ENCODE peak calls at places on chromosome 12, in ten cellular contexts. X is CD8-positive, alpha-beta memory T cell; K is kidney tubule cell; L is fibroblast of lung; M is stimulated activated CD8-positive, alpha-beta memory T cell treated with anti-CD3 and anti-CD28 coated beads, Interleukin-2, amount 100 ng/mL, for 48 hours; I is EL; J is lung; Q is choroid plexus epithelial cell; Z is kidney glomerular epithelial cell; P is substantia nigra. A is an unnamed sample.

GRCh38 chr12:21677622-21678277 is 20.1 kb upstream of the LDHB start:
- DNase-seq in P (no peak), I (no peak), Z (no peak), M (no peak), J (no peak), Q (no peak), X (no peak), L (no peak), K (peak), A (no peak)

GRCh38 chr12:3136641-3137267 is 59.6 kb downstream of the TSPAN9 start:
- DNase-seq in Q (no peak), Z (no peak), M (no peak), I (no peak), P (no peak), L (no peak), X (no peak), K (no peak), J (no peak), A (no peak)

GRCh38 chr12:92424338-92424737 is 278.5 kb upstream of the PLEKHG7 start:
- DNase-seq in P (no peak), I (peak), L (peak), M (no peak), K (peak), Z (no peak), X (no peak), Q (peak), J (no peak), A (peak)

GRCh38 chr12:113838896-113839295 is 127.2 kb downstream of the RBM19 start:
- DNase-seq in P (no peak), K (no peak), X (no peak), I (no peak), M (no peak), Q (no peak), L (no peak), Z (no peak), J (no peak), A (no peak)

GRCh38 chr12:109476807-109477184 is 304 bp downstream of the KCTD10 start:
- DNase-seq in I (no peak), X (no peak), M (no peak), K (no peak), P (no peak), L (peak), J (no peak), Z (no peak), Q (no peak), A (no peak)

GRCh38 chr12:47874316-47874715 is 30.5 kb downstream of the VDR start:
- DNase-seq in Z (no peak), X (no peak), K (no peak), Q (no peak), I (no peak), M (no peak), J (no peak), P (no peak), L (no peak), A (no peak)

GRCh38 chr12:3604750-3605638 is 114.0 kb downstream of the PRMT8 start:
- DNase-seq in P (no peak), J (no peak), I (peak), Z (peak), X (no peak), M (no peak), Q (no peak), L (peak), K (peak), A (no peak)

GRCh38 chr12:77925536-77926108 is 94.9 kb downstream of the NAV3 start:
- DNase-seq in M (no peak), J (peak), P (peak), X (no peak), I (peak), L (peak), Z (peak), Q (peak), K (peak), A (peak)

GRCh38 chr12:54215990-54216579 is 27.3 kb upstream of the SMUG1 start:
- DNase-seq in P (no peak), I (peak), X (peak), J (no peak), Q (no peak), L (no peak), K (peak), M (no peak), Z (no peak), A (no peak)

GRCh38 chr12:64656429-64656828 is 46.1 kb downstream of the RASSF3 start:
- DNase-seq in P (no peak), X (no peak), L (peak), Z (no peak), J (no peak), I (no peak), K (no peak), M (no peak), Q (no peak), A (no peak)

GRCh38 chr12:106953352-106954260 is 2.1 kb upstream of the TMEM263 start:
- DNase-seq in Z (no peak), X (no peak), P (no peak), L (peak), K (peak), I (peak), Q (peak), M (no peak), J (no peak), A (no peak)

GRCh38 chr12:104181313-104181712 is 34.3 kb upstream of the TXNRD1 start:
- DNase-seq in Q (peak), M (no peak), P (no peak), Z (peak), J (no peak), I (peak), X (no peak), L (peak), K (peak), A (no peak)

GRCh38 chr12:26097046-26097878 is 27.6 kb downstream of the BHLHE41 start:
- DNase-seq in I (peak), P (no peak), M (peak), L (peak), K (peak), J (peak), Z (peak), Q (peak), X (peak), A (peak)

GRCh38 chr12:105064564-105065222 is 19.6 kb downstream of the ALDH1L2 start:
- DNase-seq in L (no peak), K (no peak), X (no peak), I (no peak), M (no peak), P (no peak), Q (no peak), Z (no peak), J (no peak), A (no peak)

GRCh38 chr12:70052931-70053497 is 190.2 kb upstream of the CNOT2 start:
- DNase-seq in Z (peak), M (no peak), I (peak), J (peak), Q (peak), P (no peak), X (no peak), L (peak), K (peak), A (peak)

GRCh38 chr12:84554199-84554723 is 358.3 kb downstream of the SLC6A15 start:
- DNase-seq in Z (no peak), L (no peak), K (no peak), P (no peak), X (no peak), M (no peak), I (no peak), Q (no peak), J (no peak), A (no peak)

GRCh38 chr12:52646613-52647012 is 5.4 kb downstream of the KRT2 start:
- DNase-seq in J (peak), Q (no peak), P (no peak), L (no peak), K (no peak), X (no peak), I (no peak), Z (no peak), M (no peak), A (no peak)

GRCh38 chr12:29625359-29625953 is 128.0 kb upstream of the OVCH1 start:
- DNase-seq in Z (no peak), K (no peak), Q (peak), I (no peak), P (no peak), M (no peak), X (no peak), J (no peak), L (peak), A (no peak)

GRCh38 chr12:89568484-89568883 is 42.6 kb upstream of the POC1B start:
- DNase-seq in L (no peak), M (no peak), K (no peak), J (no peak), X (no peak), P (no peak), I (no peak), Z (no peak), Q (no peak), A (no peak)

GRCh38 chr12:84910549-84911241 is 1.9 kb downstream of the SLC6A15 start:
- DNase-seq in Q (peak), M (no peak), X (no peak), L (peak), J (no peak), K (peak), P (no peak), I (peak), Z (no peak), A (peak)

GRCh38 chr12:11812558-11813421 is 163.3 kb downstream of the ETV6 start:
- DNase-seq in P (no peak), X (no peak), Z (no peak), I (peak), L (peak), K (no peak), J (no peak), Q (peak), M (no peak), A (no peak)

GRCh38 chr12:19546611-19547162 is 107.4 kb downstream of the AEBP2 start:
- DNase-seq in X (no peak), M (no peak), Q (peak), Z (no peak), J (no peak), L (peak), P (no peak), K (no peak), I (peak), A (peak)

GRCh38 chr12:124501827-124502226 is 65.6 kb downstream of the NCOR2 start:
- DNase-seq in M (no peak), J (no peak), Q (peak), I (no peak), L (no peak), Z (no peak), K (no peak), X (no peak), P (no peak), A (no peak)

GRCh38 chr12:3715999-3716398 is 36.9 kb downstream of the CRACR2A start:
- DNase-seq in M (no peak), J (no peak), K (no peak), X (no peak), Z (no peak), L (no peak), Q (peak), P (no peak), I (no peak), A (no peak)

GRCh38 chr12:219891-220352 is 6.0 kb upstream of the SLC6A12 start:
- DNase-seq in P (no peak), Z (peak), I (peak), M (peak), Q (peak), L (peak), X (peak), K (peak), J (peak), A (no peak)

GRCh38 chr12:51890135-51890464 is 2.2 kb downstream of the ANKRD33 start:
- DNase-seq in M (no peak), Q (no peak), P (no peak), J (no peak), X (no peak), K (no peak), I (no peak), Z (no peak), L (no peak), A (no peak)

GRCh38 chr12:68581926-68582325 is 28.8 kb upstream of the RAP1B start:
- DNase-seq in L (no peak), Z (peak), M (no peak), X (no peak), I (no peak), P (no peak), K (peak), J (no peak), Q (no peak), A (no peak)

GRCh38 chr12:70762000-70762399 is 124.8 kb upstream of the PTPRB start:
- DNase-seq in M (no peak), L (no peak), X (no peak), K (no peak), Z (no peak), J (no peak), Q (no peak), I (no peak), P (no peak), A (no peak)

GRCh38 chr12:92503977-92504966 is 198.5 kb upstream of the PLEKHG7 start:
- DNase-seq in M (no peak), P (no peak), K (no peak), L (no peak), X (no peak), Q (no peak), I (no peak), J (no peak), Z (no peak), A (no peak)

GRCh38 chr12:122865268-122866231 is 30.3 kb downstream of the HIP1R start:
- DNase-seq in Z (peak), L (no peak), Q (no peak), P (no peak), X (no peak), J (no peak), I (no peak), K (peak), M (no peak), A (no peak)

GRCh38 chr12:94186461-94187237 is 38.3 kb downstream of the PLXNC1 start:
- DNase-seq in K (peak), X (no peak), P (no peak), J (no peak), M (no peak), I (peak), Q (peak), Z (no peak), L (peak), A (peak)

GRCh38 chr12:80321653-80322052 is 122.4 kb upstream of the PTPRQ start:
- DNase-seq in K (peak), Z (no peak), P (no peak), I (peak), J (no peak), L (peak), X (no peak), Q (peak), M (no peak), A (no peak)